ENCODE peak calls at places on chromosomes 4 and X, in four cellular contexts. O is H1, K is K562, X is GM12878. Y is an unnamed sample.

GRCh38 chrX:4547218-4547836 is 833.9 kb upstream of the PRKX start:
- DNase-seq in O (peak), K (peak), X (peak), Y (peak)

GRCh38 chr4:13524504-13525243 is 19.6 kb downstream of the NKX3-2 start:
- DNase-seq in O (peak), K (no peak), X (no peak), Y (no peak)

GRCh38 chr4:187268940-187269339 is 545.3 kb upstream of the FAT1 start:
- DNase-seq in O (no peak), K (no peak), X (no peak), Y (peak)

GRCh38 chr4:176964116-176964691 is 171.5 kb upstream of the VEGFC start:
- DNase-seq in O (peak), K (no peak), X (no peak), Y (no peak)

GRCh38 chr4:167419468-167420133 is 185.3 kb upstream of the SPOCK3 start:
- DNase-seq in O (no peak), K (no peak), X (no peak), Y (no peak)

GRCh38 chr4:81635747-81636146 is 164.0 kb upstream of the RASGEF1B start:
- DNase-seq in O (no peak), K (peak), X (peak), Y (no peak)

GRCh38 chr4:71270901-71271300 is 67.9 kb upstream of the SLC4A4 start:
- DNase-seq in O (peak), K (peak), X (no peak), Y (peak)

GRCh38 chr4:172844556-172844955 is 324.1 kb upstream of the GALNT7 start:
- DNase-seq in O (no peak), K (no peak), X (no peak), Y (no peak)

GRCh38 chr4:169993531-169993930 is 32.7 kb downstream of the MFAP3L start:
- DNase-seq in O (no peak), K (no peak), X (no peak), Y (no peak)

GRCh38 chr4:176290520-176290919 is 21.5 kb upstream of the ASB5 start:
- DNase-seq in O (no peak), K (peak), X (no peak), Y (no peak)

GRCh38 chrX:1430451-1430850 is 22.3 kb downstream of the ASMTL start:
- DNase-seq in O (no peak), K (no peak), X (no peak), Y (no peak)

GRCh38 chr4:172547724-172548123 is 620.9 kb upstream of the GALNT7 start:
- DNase-seq in O (no peak), K (no peak), X (no peak), Y (no peak)

GRCh38 chr4:167622481-167623240 is 388.4 kb upstream of the SPOCK3 start:
- DNase-seq in O (peak), K (peak), X (no peak), Y (peak)

GRCh38 chr4:76726141-76726540 is 171.8 kb downstream of the SOWAHB start:
- DNase-seq in O (no peak), K (no peak), X (no peak), Y (no peak)

GRCh38 chrX:70360366-70360765 is 62.7 kb upstream of the GDPD2 start:
- DNase-seq in O (no peak), K (no peak), X (no peak), Y (no peak)

GRCh38 chr4:139609647-139610046 is 53.6 kb upstream of the SETD7 start:
- DNase-seq in O (no peak), K (no peak), X (no peak), Y (no peak)

GRCh38 chr4:92520563-92520962 is 216.8 kb downstream of the GRID2 start:
- DNase-seq in O (no peak), K (no peak), X (no peak), Y (no peak)

GRCh38 chr4:41024556-41025491 is 189.5 kb downstream of the APBB2 start:
- DNase-seq in O (no peak), K (peak), X (no peak), Y (no peak)

GRCh38 chrX:110420771-110421498 is 62.3 kb downstream of the RTL9 start:
- DNase-seq in O (no peak), K (peak), X (no peak), Y (no peak)

GRCh38 chr4:91116861-91117260 is 989.7 kb downstream of the CCSER1 start:
- DNase-seq in O (no peak), K (no peak), X (no peak), Y (no peak)

GRCh38 chrX:37825225-37825842 is 22.0 kb downstream of the DYNLT3 start:
- DNase-seq in O (peak), K (peak), X (no peak), Y (peak)

GRCh38 chrX:15334561-15334960 is 762 bp downstream of the PIGA start:
- DNase-seq in O (no peak), K (peak), X (no peak), Y (no peak)

GRCh38 chr4:41670530-41670929 is 78.0 kb downstream of the PHOX2B start:
- DNase-seq in O (no peak), K (no peak), X (no peak), Y (no peak)

GRCh38 chrX:47501226-47502071 is 18.4 kb upstream of the ZNF41 start:
- DNase-seq in O (no peak), K (no peak), X (no peak), Y (no peak)

GRCh38 chr4:124931050-124931449 is 218.5 kb upstream of the ANKRD50 start:
- DNase-seq in O (no peak), K (no peak), X (no peak), Y (no peak)
- TF ChIP-seq SIN3A in O (no peak), K (no peak), X (no peak), Y (no peak)

DNA sequence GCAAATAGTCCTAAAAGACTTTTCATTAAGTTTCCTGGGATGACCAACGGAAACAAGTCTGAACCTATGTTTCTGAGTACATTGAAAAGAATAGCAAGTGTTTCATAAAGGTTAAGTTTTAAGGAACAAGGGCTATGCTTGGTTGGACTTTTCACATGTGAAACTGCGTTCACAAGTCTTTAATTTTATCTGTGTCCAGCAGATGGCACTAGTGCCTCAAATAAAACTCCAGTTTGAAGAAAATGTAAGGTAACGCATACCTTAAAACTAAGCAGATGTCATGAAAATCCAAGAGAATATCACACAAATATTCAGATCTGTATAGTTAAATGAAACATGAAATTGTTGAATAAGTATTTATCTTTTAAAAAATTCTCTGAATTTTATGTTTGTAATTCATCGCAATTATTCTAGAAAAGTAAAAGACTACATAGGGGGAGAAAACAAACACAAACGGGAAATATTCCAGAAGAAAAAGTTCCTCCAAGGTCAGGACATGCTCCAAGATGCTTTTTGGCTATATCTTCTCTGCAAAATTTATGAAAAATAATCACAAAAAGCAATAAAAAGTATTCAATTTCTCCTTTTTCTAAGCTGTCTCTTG is 89.6 kb upstream of the MAD2L1 start:
- DNase-seq in O (no peak), K (peak), X (peak), Y (peak)
- TF ChIP-seq CBX5 in O (no peak), K (no peak), X (no peak), Y (no peak)

GRCh38 chrX:121649414-121649813 is 602.0 kb downstream of the GLUD2 start:
- DNase-seq in O (no peak), K (no peak), X (no peak), Y (no peak)
- H3K4me3 ChIP-seq in O (no peak), K (no peak), X (no peak), Y (no peak)

GRCh38 chr4:16055937-16056336 is 27.9 kb downstream of the PROM1 start:
- DNase-seq in O (no peak), K (no peak), X (no peak), Y (no peak)

GRCh38 chr4:16055454-16055853 is 28.4 kb downstream of the PROM1 start:
- DNase-seq in O (no peak), K (no peak), X (no peak), Y (no peak)

GRCh38 chr4:16052939-16053338 is 30.9 kb downstream of the PROM1 start:
- DNase-seq in O (no peak), K (no peak), X (no peak), Y (no peak)

GRCh38 chr4:16051132-16051531 is 32.7 kb downstream of the PROM1 start:
- DNase-seq in O (no peak), K (no peak), X (no peak), Y (no peak)

DNA sequence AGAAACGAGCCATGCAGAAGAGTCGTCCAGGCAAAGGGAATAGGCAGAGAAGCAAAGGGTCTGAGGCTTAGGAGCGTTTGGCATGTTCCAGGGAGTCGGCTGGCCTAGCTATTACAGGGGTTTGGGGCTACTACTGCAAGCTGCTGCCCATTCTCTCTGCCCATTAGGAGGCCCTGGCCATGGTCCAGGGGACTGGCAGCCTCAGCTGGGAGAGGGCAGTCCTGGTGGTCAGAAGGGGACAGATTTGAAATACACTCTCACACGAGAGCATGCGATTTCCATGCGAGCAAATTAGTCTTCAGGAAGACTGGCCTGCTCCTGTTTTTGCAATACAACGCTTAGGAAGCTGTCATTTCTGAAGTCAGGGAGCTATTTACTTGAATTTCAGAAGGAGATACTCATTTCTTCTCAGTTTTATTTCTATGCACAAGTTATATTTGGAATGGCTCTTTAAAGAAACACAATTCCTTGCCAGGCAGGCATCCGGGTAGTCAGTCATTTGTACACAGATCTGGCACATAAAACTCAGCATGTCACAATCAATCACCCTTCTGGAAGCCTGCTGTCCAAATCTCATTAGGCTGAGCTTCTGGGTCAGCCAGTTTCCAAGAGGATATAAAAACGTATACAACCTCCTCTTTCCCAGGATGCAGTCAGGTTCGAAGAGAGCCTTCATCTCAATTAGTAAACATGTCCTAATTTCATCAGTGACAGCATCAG is 27.0 kb downstream of the PROM1 start:
- DNase-seq in O (no peak), K (no peak), X (no peak), Y (no peak)
- TF ChIP-seq SIN3A in O (no peak), K (no peak), X (no peak), Y (no peak)